ENCODE peak calls at places on chromosomes 4 and X, in five cellular contexts. N, W, Q, X and D are unnamed samples.

GRCh38 chrX:69555396-69556023 is 51.4 kb downstream of the NALF2 start:
- DNase-seq in X (no peak), Q (no peak), W (no peak), N (no peak), D (no peak)

GRCh38 chr4:111923786-111924185 is 221.5 kb upstream of the FAM241A start:
- DNase-seq in N (no peak), X (no peak), W (no peak), Q (no peak), D (no peak)

GRCh38 chr4:88527787-88528186 is 4.2 kb upstream of the PYURF start:
- DNase-seq in W (no peak), Q (peak), N (no peak), X (no peak), D (no peak)

GRCh38 chr4:73662709-73663546 is 42.7 kb upstream of the RASSF6 start:
- DNase-seq in Q (no peak), W (no peak), X (no peak), N (peak), D (peak)

GRCh38 chr4:138438608-138439007 is 196.5 kb upstream of the SLC7A11 start:
- DNase-seq in X (no peak), W (no peak), Q (no peak), N (peak), D (no peak)

GRCh38 chrX:106874075-106874474 is 29.1 kb downstream of the RIPPLY1 start:
- DNase-seq in W (peak), Q (no peak), N (peak), X (no peak), D (no peak)

GRCh38 chr4:120922390-120923200 is at the start of gene PRDM5:
- DNase-seq in X (peak), N (no peak), Q (no peak), W (peak), D (no peak)

GRCh38 chr4:36024901-36025610 is 219.3 kb downstream of the ARAP2 start:
- DNase-seq in X (no peak), Q (no peak), N (no peak), W (no peak), D (no peak)

GRCh38 chr4:154073107-154073817 is 284.4 kb upstream of the SFRP2 start:
- DNase-seq in X (no peak), N (no peak), W (no peak), Q (no peak), D (no peak)

GRCh38 chr4:6227412-6228157 is 27.2 kb upstream of the JAKMIP1 start:
- DNase-seq in N (no peak), X (peak), Q (no peak), W (no peak), D (no peak)

GRCh38 chr4:37998225-37998624 is 38.0 kb downstream of the PTTG2 start:
- DNase-seq in N (no peak), X (no peak), W (no peak), Q (no peak), D (no peak)

GRCh38 chrX:25754399-25754798 is 383.7 kb upstream of the MAGEB18 start:
- DNase-seq in X (no peak), W (no peak), Q (no peak), N (no peak), D (no peak)

GRCh38 chr4:1395941-1396805 is 10.1 kb downstream of the NKX1-1 start:
- DNase-seq in N (no peak), X (peak), W (peak), Q (no peak), D (no peak)

GRCh38 chr4:87525636-87526035 is 3.5 kb downstream of the SPARCL1 start:
- DNase-seq in N (no peak), X (no peak), Q (no peak), W (no peak), D (no peak)

GRCh38 chrX:14963447-14964236 is 90.4 kb downstream of the MOSPD2 start:
- DNase-seq in N (no peak), W (no peak), X (no peak), Q (no peak), D (no peak)

DNA sequence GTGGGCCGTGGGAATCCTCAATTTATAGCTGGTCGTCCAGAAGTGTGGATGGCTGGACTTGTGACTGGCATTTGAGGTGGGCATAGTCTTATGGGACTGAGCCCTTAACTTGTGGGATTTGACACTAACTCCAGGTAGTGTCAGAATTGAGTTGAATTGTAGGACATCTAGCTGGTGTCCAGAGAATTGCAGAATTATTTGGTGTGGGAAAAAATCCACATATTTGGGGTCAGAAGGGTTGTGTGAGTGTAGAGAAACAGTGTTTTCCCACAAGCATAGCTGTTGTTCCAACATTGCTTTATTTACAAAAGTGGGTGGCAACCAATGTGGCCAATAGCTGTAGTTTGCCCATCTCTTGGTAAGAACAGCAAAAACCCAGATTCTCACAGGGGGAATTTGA is 91.3 kb downstream of the MOSPD2 start:
- DNase-seq in N (no peak), X (no peak), W (no peak), Q (no peak), D (no peak)
- TF ChIP-seq CTCF in N (no peak), X (no peak), W (peak), Q (no peak), D (no peak)

GRCh38 chrX:154437398-154437752 is 421 bp downstream of the GDI1 start:
- DNase-seq in W (peak), N (no peak), Q (no peak), X (no peak), D (no peak)
- H3K27ac ChIP-seq in W (no peak), N (no peak), Q (peak), X (peak), D (peak)

DNA sequence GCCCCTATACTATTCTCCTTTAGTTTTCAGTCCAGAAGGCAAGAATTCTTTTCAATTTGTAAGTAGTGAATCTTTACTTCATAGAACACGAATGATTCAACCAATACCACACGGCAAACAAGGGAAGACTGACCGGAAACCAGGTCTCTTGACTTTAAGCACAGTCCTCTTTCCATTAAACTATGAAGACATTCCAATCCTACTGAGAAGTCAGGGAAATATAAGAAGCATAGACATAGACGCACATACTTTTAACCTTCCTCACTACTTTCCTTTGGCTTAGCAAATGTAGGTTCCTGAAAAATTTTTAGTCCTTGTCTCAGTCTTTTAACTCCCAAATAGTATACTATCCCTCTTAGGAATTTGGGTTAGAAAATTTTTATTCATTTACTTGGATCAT is 9.1 kb downstream of the CHRDL1 start:
- DNase-seq in Q (no peak), N (no peak), W (no peak), X (no peak), D (no peak)
- TF ChIP-seq GABPA in Q (no peak), N (no peak), W (no peak), X (no peak), D (no peak)

GRCh38 chrX:18422325-18422724 is 3.1 kb upstream of the CDKL5 start:
- DNase-seq in N (no peak), X (no peak), W (no peak), Q (no peak), D (no peak)
- TF ChIP-seq CTCF in N (no peak), X (no peak), W (no peak), Q (no peak), D (no peak)

GRCh38 chrX:132414404-132414803 is 74.4 kb downstream of the MBNL3 start:
- DNase-seq in Q (no peak), W (no peak), N (no peak), X (no peak), D (no peak)

GRCh38 chrX:132413459-132413858 is 75.4 kb downstream of the MBNL3 start:
- DNase-seq in Q (no peak), N (peak), W (no peak), X (peak), D (no peak)

GRCh38 chrX:132409780-132410556 is 78.9 kb downstream of the MBNL3 start:
- DNase-seq in N (no peak), Q (no peak), W (no peak), X (no peak), D (no peak)

GRCh38 chrX:132412208-132412607 is 76.6 kb downstream of the MBNL3 start:
- DNase-seq in N (no peak), X (peak), Q (no peak), W (no peak), D (no peak)

DNA sequence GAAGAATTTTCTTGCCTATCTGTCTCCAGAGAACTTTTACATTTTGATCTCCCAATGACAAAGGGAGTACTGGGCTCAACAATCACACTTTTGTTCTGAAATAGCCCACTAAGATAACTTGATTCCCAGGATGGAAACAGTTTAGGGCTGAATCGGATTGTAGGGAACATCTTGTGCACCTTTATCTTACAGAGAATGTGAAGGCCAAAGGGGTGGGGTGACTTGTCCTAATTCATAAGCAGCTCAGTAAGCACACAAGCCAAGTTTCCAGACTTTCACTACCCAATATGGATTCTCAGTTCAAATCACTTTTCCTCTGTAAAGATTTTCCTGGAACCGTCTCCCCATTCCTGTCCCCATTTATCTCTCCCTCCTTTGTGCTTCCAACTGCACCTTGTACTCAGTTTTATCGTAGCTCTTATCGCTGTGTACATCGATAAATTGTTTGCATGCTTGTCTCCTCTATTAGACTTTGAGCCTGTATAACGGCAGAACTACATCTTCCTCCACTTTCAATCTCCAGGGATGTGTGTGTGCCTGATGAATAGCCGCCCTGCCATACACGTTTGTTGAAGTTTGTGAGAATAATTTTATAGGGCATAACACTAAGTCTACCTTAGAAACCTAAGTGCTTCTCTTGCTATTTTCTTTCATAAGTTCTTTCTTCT is 77.4 kb downstream of the MBNL3 start:
- DNase-seq in Q (no peak), N (no peak), W (no peak), X (no peak), D (no peak)
- H3K27ac ChIP-seq in Q (no peak), N (no peak), W (no peak), X (no peak), D (no peak)

GRCh38 chr4:183834252-183834651 is 70.9 kb upstream of the STOX2 start:
- DNase-seq in W (no peak), X (no peak), N (no peak), Q (no peak), D (no peak)
- TF ChIP-seq GABPA in W (no peak), X (no peak), N (no peak), Q (no peak), D (no peak)

DNA sequence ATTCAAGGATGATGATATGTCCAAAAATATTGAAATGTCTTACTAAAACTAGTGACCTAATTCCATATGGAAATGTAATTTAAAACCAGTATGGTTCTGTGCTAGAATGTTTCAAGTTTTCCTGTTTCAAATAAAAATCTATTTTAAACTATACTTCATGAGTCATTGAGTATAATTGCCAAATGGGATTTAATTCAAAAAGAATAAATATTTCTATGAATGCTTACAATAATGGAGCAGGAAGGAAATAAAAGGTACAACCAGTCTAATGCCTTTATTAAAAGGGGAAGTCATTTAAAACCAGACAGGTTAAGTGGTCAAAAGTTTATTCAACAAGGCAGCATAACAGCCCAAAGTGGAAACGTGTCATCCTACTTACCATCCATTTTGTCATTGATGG is 2347.1 kb downstream of the PCDH7 start:
- DNase-seq in W (no peak), Q (no peak), N (no peak), X (no peak), D (no peak)
- TF ChIP-seq CTCF in W (no peak), Q (no peak), N (no peak), X (no peak), D (no peak)

GRCh38 chr4:147691820-147692219 is 7.9 kb upstream of the PRMT9 start:
- DNase-seq in W (no peak), N (no peak), Q (no peak), X (no peak), D (no peak)

GRCh38 chr4:147693202-147693601 is 9.2 kb upstream of the PRMT9 start:
- DNase-seq in N (no peak), Q (no peak), W (no peak), X (no peak), D (no peak)

GRCh38 chr4:147696866-147697265 is 12.9 kb upstream of the PRMT9 start:
- DNase-seq in W (no peak), X (no peak), N (no peak), Q (no peak), D (no peak)
- H3K27ac ChIP-seq in W (no peak), X (no peak), N (no peak), Q (no peak), D (no peak)